ENCODE peak calls at places on chromosome 13, in ten cellular contexts. I is transverse colon, N is adrenal gland, F is SK-N-SH, M is omental fat pad, D is upper lobe of right lung, A is neural crest cell, Q is PC-3, O is uterus, J is lower leg skin. C is an unnamed sample.

GRCh38 chr13:50928609-50929274 is 19.2 kb downstream of the RNASEH2B start:
- DNase-seq in I (no peak), N (no peak), F (no peak), M (no peak), D (no peak), A (no peak), Q (no peak), O (no peak), J (no peak), C (no peak)

GRCh38 chr13:69243366-69243765 is 864.3 kb upstream of the ATXN8OS start:
- DNase-seq in I (no peak), N (no peak), F (no peak), M (no peak), D (no peak), A (no peak), Q (peak; percentile 5), O (no peak), J (no peak), C (no peak)

GRCh38 chr13:95552208-95552538 is 347 bp upstream of the CLDN10 start:
- DNase-seq in I (no peak), N (no peak), F (no peak), M (no peak), D (no peak), A (no peak), Q (no peak), O (no peak), J (no peak), C (no peak)

GRCh38 chr13:41588899-41589298 is 131.5 kb downstream of the RGCC start:
- DNase-seq in I (no peak), N (no peak), F (no peak), M (no peak), D (no peak), A (no peak), Q (peak; percentile 86), O (no peak), J (no peak), C (peak; percentile 74)

GRCh38 chr13:96958286-96958891 is 35.9 kb downstream of the OXGR1 start:
- DNase-seq in I (no peak), N (peak; percentile 24), F (peak; percentile 30), M (no peak), D (no peak), A (no peak), Q (peak; percentile 60), O (no peak), J (no peak), C (no peak)

GRCh38 chr13:46119883-46120614 is 15.2 kb upstream of the CPB2 start:
- DNase-seq in I (no peak), N (peak; percentile 24), F (no peak), M (no peak), D (no peak), A (no peak), Q (peak; percentile 56), O (no peak), J (no peak), C (no peak)

GRCh38 chr13:73714522-73714921 is 419.7 kb downstream of the KLF12 start:
- DNase-seq in I (no peak), N (no peak), F (no peak), M (no peak), D (no peak), A (no peak), Q (no peak), O (no peak), J (no peak), C (no peak)

GRCh38 chr13:77502104-77502720 is 33.3 kb upstream of the SCEL start:
- DNase-seq in I (no peak), N (no peak), F (no peak), M (no peak), D (no peak), A (no peak), Q (no peak), O (no peak), J (no peak), C (no peak)

GRCh38 chr13:78610381-78610883 is 7.1 kb upstream of the POU4F1 start:
- DNase-seq in I (no peak), N (no peak), F (no peak), M (no peak), D (no peak), A (no peak), Q (peak; percentile 20), O (no peak), J (no peak), C (no peak)

GRCh38 chr13:107681611-107682010 is 533.7 kb downstream of the LIG4 start:
- DNase-seq in I (no peak), N (no peak), F (peak; percentile 8), M (no peak), D (no peak), A (no peak), Q (no peak), O (no peak), J (no peak), C (no peak)

GRCh38 chr13:94711561-94712286 is 621 bp downstream of the SOX21 start:
- DNase-seq in I (no peak), N (no peak), F (peak; percentile 54), M (no peak), D (peak; percentile 67), A (peak; percentile 36), Q (peak; percentile 27), O (no peak), J (no peak), C (no peak)

GRCh38 chr13:100673831-100674362 is 698 bp downstream of the TMTC4 start:
- DNase-seq in I (peak; percentile 39), N (peak; percentile 48), F (no peak), M (no peak), D (peak; percentile 76), A (no peak), Q (peak; percentile 70), O (peak; percentile 67), J (no peak), C (no peak)

GRCh38 chr13:26600345-26600761 is 42.9 kb downstream of the WASF3 start:
- DNase-seq in I (no peak), N (no peak), F (no peak), M (no peak), D (no peak), A (no peak), Q (no peak), O (peak; percentile 46), J (no peak), C (no peak)

GRCh38 chr13:98142427-98143156 is at the start of gene FARP1:
- DNase-seq in I (peak; percentile 84), N (peak; percentile 88), F (peak; percentile 95), M (no peak), D (peak; percentile 92), A (peak; percentile 66), Q (peak; percentile 79), O (peak; percentile 55), J (peak; percentile 93), C (peak; percentile 37)
- TF ChIP-seq CTCF in I (no peak), N (no peak), F (no peak), M (no peak), D (peak; percentile 27), A (peak; percentile 51), Q (no peak), O (peak; percentile 87), J (no peak), C (peak; percentile 12)

DNA sequence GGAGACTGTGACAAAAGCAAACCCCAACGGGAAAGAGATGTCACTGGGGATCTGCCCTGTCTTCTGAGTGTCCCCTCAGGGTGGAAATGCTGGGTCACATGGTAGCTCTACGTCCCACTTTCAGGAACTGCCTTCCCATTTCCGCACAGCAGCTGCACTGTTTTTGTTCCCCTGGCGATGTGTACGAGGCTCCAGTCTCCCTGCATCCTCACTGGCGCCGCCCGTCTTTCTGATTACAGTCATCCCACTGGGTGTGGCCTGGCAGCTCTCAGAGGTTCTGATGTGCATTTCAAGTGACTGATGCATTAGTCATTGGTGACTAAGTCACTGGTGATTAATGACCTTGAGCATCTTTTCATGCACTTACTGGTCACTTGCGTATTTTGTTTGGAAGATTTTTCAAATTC is 21.2 kb downstream of the PCID2 start:
- DNase-seq in I (peak; percentile 51), N (peak; percentile 88), F (peak; percentile 45), M (peak; percentile 50), D (no peak), A (no peak), Q (peak; percentile 98), O (peak; percentile 71), J (peak; percentile 97), C (peak; percentile 95)
- TF ChIP-seq CTCF in I (no peak), N (peak; percentile 12), F (no peak), M (no peak), D (no peak), A (no peak), Q (peak; percentile 5), O (no peak), J (no peak), C (peak; percentile 2)

DNA sequence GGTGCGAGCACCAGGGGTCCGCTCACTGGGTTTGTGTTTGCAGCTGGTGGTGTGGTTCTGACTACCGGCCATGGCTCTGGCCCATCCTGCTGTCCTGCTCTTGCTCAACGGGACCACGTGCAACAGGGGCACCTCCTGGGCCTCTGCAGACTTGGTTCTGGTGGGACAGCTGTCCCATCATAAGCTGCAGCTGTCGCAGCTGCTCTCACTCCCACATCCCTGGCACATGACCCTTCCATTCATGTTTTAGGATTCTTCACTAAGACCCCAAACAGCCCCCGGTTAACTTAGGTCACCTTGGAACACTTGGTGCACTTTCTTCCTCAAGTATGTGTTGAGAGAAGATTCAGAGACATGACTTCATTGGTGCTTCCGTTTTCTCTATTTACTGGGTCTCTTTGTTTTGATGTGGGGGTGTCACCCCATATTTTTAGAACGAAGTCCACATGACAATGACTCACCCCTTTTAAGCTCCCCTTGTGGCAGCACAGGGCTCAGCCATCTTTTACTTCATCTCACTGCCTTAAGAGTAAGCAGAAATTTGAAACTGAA is 68.4 kb upstream of the ARHGEF7 start:
- DNase-seq in I (no peak), N (no peak), F (no peak), M (no peak), D (peak; percentile 76), A (no peak), Q (no peak), O (no peak), J (peak; percentile 85), C (no peak)
- TF ChIP-seq CTCF in I (peak; percentile 19), N (no peak), F (peak; percentile 16), M (no peak), D (peak; percentile 22), A (no peak), Q (no peak), O (no peak), J (no peak), C (peak; percentile 40)

GRCh38 chr13:98877936-98878335 is 99.9 kb downstream of the DOCK9 start:
- DNase-seq in I (no peak), N (no peak), F (no peak), M (no peak), D (no peak), A (no peak), Q (no peak), O (no peak), J (no peak), C (no peak)

GRCh38 chr13:98879965-98880364 is 97.9 kb downstream of the DOCK9 start:
- DNase-seq in I (no peak), N (no peak), F (no peak), M (no peak), D (no peak), A (no peak), Q (no peak), O (no peak), J (no peak), C (no peak)

GRCh38 chr13:98878421-98879126 is 99.3 kb downstream of the DOCK9 start:
- DNase-seq in I (no peak), N (no peak), F (no peak), M (no peak), D (no peak), A (no peak), Q (no peak), O (no peak), J (no peak), C (no peak)

GRCh38 chr13:98880673-98881072 is 97.2 kb downstream of the DOCK9 start:
- DNase-seq in I (no peak), N (no peak), F (no peak), M (no peak), D (no peak), A (no peak), Q (no peak), O (no peak), J (no peak), C (no peak)

GRCh38 chr13:98879127-98879520 is 98.7 kb downstream of the DOCK9 start:
- DNase-seq in I (no peak), N (no peak), F (no peak), M (no peak), D (no peak), A (no peak), Q (no peak), O (no peak), J (no peak), C (no peak)
- TF ChIP-seq CTCF in I (no peak), N (no peak), F (no peak), M (no peak), D (no peak), A (peak; percentile 21), Q (no peak), O (no peak), J (no peak), C (no peak)

C was measured in AG09319.